ENCODE peak calls at places on chromosomes 1 and 21, in six cellular contexts. V is ovary; O is H9; U is ACHN; Z is SHP77; A is stimulated activated CD4-positive, alpha-beta T cell treated with anti-CD3 and anti-CD28 coated beads, Interleukin-15, amount 100 ng/mL, for 24 hours. F is an unnamed sample.

GRCh38 chr21:45819478-45820170 is 161.9 kb upstream of the COL6A1 start:
- DNase-seq in U (no peak), Z (peak), A (no peak), V (no peak), O (no peak), F (no peak)

GRCh38 chr1:43427524-43427923 is 26.2 kb downstream of the HYI start:
- DNase-seq in A (no peak), U (no peak), Z (no peak), O (no peak), V (no peak), F (no peak)

GRCh38 chr1:204079608-204079999 is 6.7 kb downstream of the SOX13 start:
- DNase-seq in O (peak), A (no peak), V (no peak), U (peak), Z (no peak), F (no peak)

GRCh38 chr1:53639251-53639721 is 99.7 kb downstream of the GLIS1 start:
- DNase-seq in V (no peak), U (peak), Z (no peak), A (peak), O (no peak), F (no peak)

GRCh38 chr21:41361786-41362604 is at the start of gene MX2:
- DNase-seq in Z (no peak), V (peak), O (no peak), U (no peak), A (peak), F (no peak)

GRCh38 chr1:1068077-1068373 is 6.1 kb downstream of the RNF223 start:
- DNase-seq in Z (no peak), V (no peak), O (no peak), A (no peak), U (no peak), F (no peak)

GRCh38 chr1:109786531-109787021 is 22.9 kb upstream of the EPS8L3 start:
- DNase-seq in O (no peak), U (no peak), Z (no peak), V (peak), A (no peak), F (no peak)

GRCh38 chr1:30045304-30046090 is 677.9 kb downstream of the MATN1 start:
- DNase-seq in V (no peak), U (no peak), A (no peak), O (peak), Z (no peak), F (no peak)

GRCh38 chr1:5996641-5997270 is 4.5 kb upstream of the NPHP4 start:
- DNase-seq in Z (no peak), O (no peak), A (no peak), U (no peak), V (no peak), F (no peak)

GRCh38 chr21:38499296-38499695 is 1.0 kb upstream of the ERG start:
- DNase-seq in V (no peak), U (no peak), Z (no peak), O (no peak), A (no peak), F (no peak)

GRCh38 chr1:230130172-230130944 is 63.3 kb downstream of the GALNT2 start:
- DNase-seq in U (peak), A (no peak), Z (no peak), V (no peak), O (no peak), F (no peak)

GRCh38 chr1:60196026-60196425 is 122.5 kb upstream of the C1orf87 start:
- DNase-seq in Z (no peak), O (no peak), U (no peak), A (peak), V (no peak), F (no peak)

GRCh38 chr1:187129132-187129531 is 300.4 kb downstream of the PLA2G4A start:
- DNase-seq in O (no peak), V (no peak), Z (no peak), A (no peak), U (no peak), F (no peak)

GRCh38 chr21:40269239-40269638 is 402.0 kb downstream of the PCP4 start:
- DNase-seq in A (no peak), O (no peak), U (no peak), V (no peak), Z (no peak), F (no peak)

GRCh38 chr1:68221971-68222355 is 10.4 kb downstream of the WLS start:
- DNase-seq in V (no peak), U (no peak), A (no peak), Z (no peak), O (no peak), F (no peak)

GRCh38 chr1:112790920-112791722 is 76.0 kb upstream of the PPM1J start:
- DNase-seq in O (no peak), U (no peak), A (no peak), Z (no peak), V (no peak), F (no peak)

GRCh38 chr1:205042911-205043806 is at the start of gene CNTN2:
- DNase-seq in Z (no peak), A (no peak), U (no peak), V (no peak), O (peak), F (peak)

GRCh38 chr1:4001461-4001860 is 101.4 kb upstream of the C1orf174 start:
- DNase-seq in V (no peak), Z (no peak), U (no peak), O (peak), A (no peak), F (no peak)

GRCh38 chr1:94927405-94928175 is 680 bp upstream of the CNN3 start:
- DNase-seq in O (peak), A (no peak), V (no peak), Z (peak), U (peak), F (peak)

GRCh38 chr1:183957216-183957830 is 80.2 kb downstream of the COLGALT2 start:
- DNase-seq in U (no peak), O (no peak), Z (no peak), V (no peak), A (no peak), F (no peak)

GRCh38 chr1:175390522-175391247 is 198.1 kb upstream of the KIAA0040 start:
- DNase-seq in Z (no peak), U (no peak), A (no peak), O (no peak), V (no peak), F (no peak)

GRCh38 chr1:208924011-208924410 is 659.5 kb upstream of the CAMK1G start:
- DNase-seq in O (no peak), U (no peak), A (no peak), V (no peak), Z (no peak), F (no peak)

GRCh38 chr1:117606608-117607261 is 887 bp downstream of the TENT5C start:
- DNase-seq in V (peak), O (peak), Z (no peak), A (peak), U (no peak), F (no peak)

GRCh38 chr1:229048896-229049295 is 222.0 kb upstream of the RAB4A start:
- DNase-seq in Z (no peak), U (no peak), O (no peak), A (no peak), V (no peak), F (no peak)

GRCh38 chr1:241105118-241105517 is 251.9 kb downstream of the RGS7 start:
- DNase-seq in U (no peak), V (no peak), Z (no peak), A (no peak), O (no peak), F (no peak)

GRCh38 chr1:151639466-151639865 is 27.6 kb downstream of the SNX27 start:
- DNase-seq in A (no peak), U (peak), O (no peak), Z (no peak), V (no peak), F (no peak)

GRCh38 chr1:64965239-64966157 is 851 bp downstream of the JAK1 start:
- DNase-seq in V (peak), Z (peak), A (peak), U (peak), O (peak), F (peak)

GRCh38 chr1:245375789-245376188 is 221.0 kb downstream of the KIF26B start:
- DNase-seq in U (no peak), Z (no peak), V (no peak), O (no peak), A (no peak), F (no peak)

GRCh38 chr1:185170291-185170848 is 13.4 kb downstream of the SWT1 start:
- DNase-seq in A (peak), Z (peak), O (peak), U (peak), V (peak), F (peak)

GRCh38 chr1:156838972-156839371 is 19.9 kb downstream of the INSRR start:
- DNase-seq in V (no peak), O (peak), U (peak), Z (peak), A (peak), F (no peak)

GRCh38 chr1:21881250-21881649 is 55.9 kb downstream of the HSPG2 start:
- DNase-seq in A (no peak), V (no peak), U (no peak), Z (no peak), O (no peak), F (no peak)

GRCh38 chr21:36811762-36812161 is 112.8 kb downstream of the SIM2 start:
- DNase-seq in A (no peak), U (no peak), Z (no peak), V (no peak), O (no peak), F (no peak)